ENCODE peak calls at places on chromosomes 4 and X, in six cellular contexts. A, Z, T, U, O and W are unnamed samples.

GRCh38 chrX:129654652-129655546 is at the start of gene APLN:
- DNase-seq in O (peak; percentile 16), A (peak; percentile 58), Z (peak; percentile 17), U (peak; percentile 55), T (peak; percentile 46), W (no peak)

GRCh38 chr4:94567811-94568210 is 116.1 kb downstream of the PDLIM5 start:
- DNase-seq in A (no peak), O (no peak), Z (no peak), U (no peak), T (no peak), W (no peak)

GRCh38 chrX:31007347-31007746 is 64.5 kb downstream of the FTHL17 start:
- DNase-seq in U (no peak), A (no peak), O (no peak), Z (no peak), T (no peak), W (no peak)

GRCh38 chr4:121736735-121737351 is 28.1 kb downstream of the SMIM43 start:
- DNase-seq in A (peak; percentile 29), Z (peak; percentile 32), O (peak; percentile 13), T (no peak), U (no peak), W (peak; percentile 40)

GRCh38 chr4:81743731-81744465 is 272.2 kb upstream of the RASGEF1B start:
- DNase-seq in Z (no peak), T (no peak), U (no peak), O (no peak), A (no peak), W (no peak)

GRCh38 chr4:119537586-119537985 is 91.0 kb downstream of the PDE5A start:
- DNase-seq in U (no peak), Z (no peak), A (no peak), T (no peak), O (no peak), W (no peak)

GRCh38 chr4:38753021-38753806 is 29.6 kb downstream of the TLR10 start:
- DNase-seq in U (peak; percentile 90), T (peak; percentile 42), A (peak; percentile 88), Z (peak; percentile 99), O (peak; percentile 94), W (peak; percentile 75)

GRCh38 chrX:100994352-100995281 is 25.1 kb downstream of the ARL13A start:
- DNase-seq in U (no peak), Z (peak; percentile 40), A (no peak), O (no peak), T (no peak), W (no peak)

GRCh38 chr4:38782452-38783108 is at the start of gene TLR10:
- DNase-seq in Z (peak; percentile 17), U (no peak), O (peak; percentile 47), A (peak; percentile 48), T (no peak), W (peak; percentile 50)

GRCh38 chrX:23832750-23833149 is 49.8 kb downstream of the SAT1 start:
- DNase-seq in T (no peak), A (no peak), O (peak; percentile 35), Z (no peak), U (no peak), W (no peak)

GRCh38 chrX:101764538-101764937 is 104.9 kb upstream of the ARMCX2 start:
- DNase-seq in T (no peak), A (no peak), O (peak; percentile 29), Z (no peak), U (no peak), W (no peak)

DNA sequence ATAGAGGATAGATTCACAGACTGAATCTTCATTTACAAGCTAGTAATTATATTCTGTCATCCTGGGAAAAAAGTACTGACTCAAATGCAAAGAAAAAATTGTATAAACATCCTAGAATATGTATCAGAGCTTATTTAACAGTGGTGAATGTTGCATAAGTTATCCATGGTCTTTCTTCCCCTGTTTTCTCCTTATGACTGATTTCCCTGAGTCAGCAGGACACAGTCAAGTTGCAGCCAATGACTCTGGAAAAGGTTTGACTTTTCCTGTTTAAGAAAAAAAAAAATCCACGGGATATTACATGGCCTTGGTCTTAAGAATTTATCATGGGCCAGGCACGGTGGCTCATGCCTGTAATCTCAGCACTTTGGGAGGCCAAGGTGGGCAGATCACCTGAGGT is 36.5 kb downstream of the INPP4B start:
- DNase-seq in Z (no peak), U (no peak), T (no peak), A (no peak), O (no peak), W (no peak)
- TF ChIP-seq CTCF in Z (no peak), U (no peak), T (no peak), A (no peak), O (no peak), W (no peak)

GRCh38 chrX:66053414-66053813 is 13.5 kb upstream of the VSIG4 start:
- DNase-seq in A (no peak), U (no peak), O (no peak), Z (no peak), T (no peak), W (no peak)

GRCh38 chrX:66049056-66049455 is 9.2 kb upstream of the VSIG4 start:
- DNase-seq in A (no peak), O (no peak), T (no peak), Z (no peak), U (no peak), W (no peak)

GRCh38 chrX:66046612-66047235 is 6.8 kb upstream of the VSIG4 start:
- DNase-seq in Z (no peak), O (no peak), U (no peak), T (no peak), A (no peak), W (no peak)

GRCh38 chrX:66051989-66052388 is 12.1 kb upstream of the VSIG4 start:
- DNase-seq in A (no peak), U (no peak), Z (no peak), O (no peak), T (no peak), W (no peak)

GRCh38 chrX:66050140-66050569 is 10.3 kb upstream of the VSIG4 start:
- DNase-seq in U (no peak), T (no peak), A (no peak), O (no peak), Z (no peak), W (no peak)
- H3K4me1 ChIP-seq in U (no peaks in the 10 kb centered on the region), T (no peaks in the 10 kb centered on the region), A (no peaks in the 10 kb centered on the region), O (no peaks in the 10 kb centered on the region), Z (no peaks in the 10 kb centered on the region), W (no peaks in the 10 kb centered on the region)

DNA sequence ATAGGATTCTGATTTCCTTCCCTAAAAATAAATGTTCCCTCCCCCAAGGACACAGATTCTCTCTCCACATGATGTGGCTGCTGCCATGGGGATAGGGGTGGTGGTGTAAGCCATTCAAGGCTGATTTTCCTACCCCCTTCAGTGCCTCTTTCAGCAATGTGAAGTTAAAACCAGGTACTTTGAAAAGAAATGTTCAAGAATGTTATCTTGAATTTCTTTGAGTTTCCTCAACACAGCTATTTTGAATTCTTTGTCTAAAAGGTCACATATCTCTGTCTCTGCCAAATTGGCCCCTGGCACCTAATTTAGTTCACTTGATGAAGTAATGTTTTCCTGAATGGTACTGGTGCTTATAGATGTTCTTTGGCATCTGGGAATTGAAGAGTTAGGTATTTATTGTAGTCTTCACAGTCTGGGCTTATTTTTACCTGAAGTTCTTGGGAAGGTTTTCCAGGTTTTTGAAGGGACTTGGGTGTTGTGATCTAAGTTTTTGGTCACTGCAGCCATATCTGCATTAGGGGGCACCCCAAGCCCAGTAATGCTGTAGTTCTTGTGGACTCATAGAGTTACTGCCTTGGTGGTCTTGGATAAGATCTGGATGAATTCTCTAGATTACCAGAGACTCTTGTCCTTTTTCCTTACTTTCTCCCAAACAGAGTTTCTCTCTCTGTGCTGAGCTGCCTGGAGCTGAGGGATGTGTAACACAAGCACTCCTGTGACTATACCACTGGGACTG is 7.6 kb upstream of the DIPK2B start:
- DNase-seq in A (no peak), T (no peak), U (no peak), Z (no peak), O (no peak), W (no peak)
- TF ChIP-seq CTCF in A (no peak), T (no peak), U (no peak), Z (no peak), O (no peak), W (no peak)

DNA sequence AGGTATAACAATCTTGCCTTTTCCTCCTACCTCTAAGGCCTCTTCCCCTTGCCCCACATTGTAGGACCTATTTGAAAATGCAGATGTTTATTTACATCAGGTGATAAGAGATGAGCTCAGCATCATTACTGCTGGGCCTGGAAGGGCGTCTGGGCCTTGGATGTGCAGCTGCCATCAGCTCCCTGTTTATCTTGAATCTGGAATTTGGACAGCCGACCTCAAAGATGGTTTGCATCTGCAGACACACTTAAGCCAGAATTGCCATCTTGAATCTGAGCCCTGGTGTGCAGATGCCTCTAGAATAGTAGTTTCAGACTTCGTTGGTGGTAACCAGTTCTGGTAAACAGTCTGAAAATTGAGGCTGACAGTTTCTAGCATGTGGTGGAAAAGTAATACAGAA is 59.0 kb downstream of the FAM193A start:
- DNase-seq in U (no peak), A (no peak), Z (no peak), O (no peak), T (no peak), W (no peak)
- H3K4me1 ChIP-seq in U (peaks cover 80% of the 10 kb centered on the region), A (peaks cover 95% of the 10 kb centered on the region), Z (peaks cover 6% of the 10 kb centered on the region), O (peaks cover 18% of the 10 kb centered on the region), T (peaks cover 11% of the 10 kb centered on the region), W (peaks cover 24% of the 10 kb centered on the region)

DNA sequence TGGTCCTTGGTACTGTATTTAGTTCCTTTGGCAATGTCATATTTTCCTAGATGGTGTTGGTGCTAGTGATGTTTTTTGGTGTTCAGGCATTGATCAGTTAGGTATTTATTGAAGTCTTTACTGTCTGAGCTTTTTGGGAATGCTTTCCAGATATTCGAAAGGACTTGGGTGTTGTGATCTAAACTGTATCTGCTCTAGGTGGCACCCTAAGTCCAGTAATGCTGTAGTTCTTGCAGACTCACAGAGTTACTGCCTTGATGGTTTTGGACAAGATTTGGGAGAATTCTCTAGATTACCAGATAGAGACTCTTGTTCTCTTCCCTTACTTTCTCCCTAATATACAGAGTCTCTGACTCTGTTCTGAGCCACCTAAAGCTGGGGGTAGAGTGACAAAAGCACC is 513.6 kb upstream of the PITX2 start:
- DNase-seq in Z (peak; percentile 30), A (no peak), T (no peak), O (no peak), U (no peak), W (no peak)
- TF ChIP-seq CTCF in Z (peak; percentile 18), A (no peak), T (no peak), O (no peak), U (no peak), W (no peak)

GRCh38 chr4:7434766-7435150 is at the start of gene PSAPL1:
- DNase-seq in O (peak; percentile 11), T (no peak), U (no peak), Z (peak; percentile 9), A (peak; percentile 21), W (peak; percentile 78)
- H3K4me1 ChIP-seq in O (no peaks in the 10 kb centered on the region), T (no peaks in the 10 kb centered on the region), U (peaks cover 12% of the 10 kb centered on the region), Z (no peaks in the 10 kb centered on the region), A (no peaks in the 10 kb centered on the region), W (no peaks in the 10 kb centered on the region)